ENCODE peak calls at places on chromosomes 5 and 9, in seven cellular contexts. One of them, this sample, is unnamed.

GRCh38 chr9:113536166-113536482 is 72.6 kb downstream of the RGS3 start:
- DNase-seq in lower lobe of right lung: no peak
- DNase-seq in SJCRH30: no peak
- DNase-seq in AG04449: no peak
- DNase-seq in HepG2: no peak
- DNase-seq in cardiac muscle cell: no peak
- DNase-seq in lower leg skin: no peak
- DNase-seq in this sample: no peak

GRCh38 chr5:140240987-140241706 is 61.8 kb downstream of the PFDN1 start:
- DNase-seq in lower lobe of right lung: peak
- DNase-seq in SJCRH30: peak
- DNase-seq in AG04449: peak
- DNase-seq in HepG2: peak
- DNase-seq in cardiac muscle cell: peak
- DNase-seq in lower leg skin: peak
- DNase-seq in this sample: peak

GRCh38 chr9:137853392-137853995 is 24.1 kb upstream of the CACNA1B start:
- DNase-seq in lower lobe of right lung: no peak
- DNase-seq in SJCRH30: no peak
- DNase-seq in AG04449: no peak
- DNase-seq in HepG2: no peak
- DNase-seq in cardiac muscle cell: no peak
- DNase-seq in lower leg skin: no peak
- DNase-seq in this sample: no peak

GRCh38 chr5:150801117-150801927 is 22.8 kb downstream of the SMIM3 start:
- DNase-seq in lower lobe of right lung: no peak
- DNase-seq in SJCRH30: peak
- DNase-seq in AG04449: no peak
- DNase-seq in HepG2: peak
- DNase-seq in cardiac muscle cell: peak
- DNase-seq in lower leg skin: no peak
- DNase-seq in this sample: peak

GRCh38 chr5:73365301-73365853 is 83.2 kb downstream of the FOXD1 start:
- DNase-seq in lower lobe of right lung: no peak
- DNase-seq in SJCRH30: no peak
- DNase-seq in AG04449: no peak
- DNase-seq in HepG2: no peak
- DNase-seq in cardiac muscle cell: peak
- DNase-seq in lower leg skin: no peak
- DNase-seq in this sample: no peak

GRCh38 chr5:90899014-90899604 is 340.5 kb downstream of the ADGRV1 start:
- DNase-seq in lower lobe of right lung: no peak
- DNase-seq in SJCRH30: no peak
- DNase-seq in AG04449: no peak
- DNase-seq in HepG2: peak
- DNase-seq in cardiac muscle cell: no peak
- DNase-seq in lower leg skin: no peak
- DNase-seq in this sample: no peak

GRCh38 chr9:91066042-91066415 is 264.4 kb downstream of the SYK start:
- DNase-seq in lower lobe of right lung: no peak
- DNase-seq in SJCRH30: no peak
- DNase-seq in AG04449: no peak
- DNase-seq in HepG2: no peak
- DNase-seq in cardiac muscle cell: no peak
- DNase-seq in lower leg skin: no peak
- DNase-seq in this sample: no peak

GRCh38 chr5:59126665-59127354 is 543.9 kb downstream of the RAB3C start:
- DNase-seq in lower lobe of right lung: no peak
- DNase-seq in SJCRH30: no peak
- DNase-seq in AG04449: no peak
- DNase-seq in HepG2: no peak
- DNase-seq in cardiac muscle cell: peak
- DNase-seq in lower leg skin: no peak
- DNase-seq in this sample: no peak

GRCh38 chr9:134294228-134295071 is 31.8 kb upstream of the RXRA start:
- DNase-seq in lower lobe of right lung: peak
- DNase-seq in SJCRH30: peak
- DNase-seq in AG04449: no peak
- DNase-seq in HepG2: no peak
- DNase-seq in cardiac muscle cell: peak
- DNase-seq in lower leg skin: no peak
- DNase-seq in this sample: no peak

GRCh38 chr9:33868430-33869000 is 51.6 kb downstream of the UBE2R2 start:
- DNase-seq in lower lobe of right lung: no peak
- DNase-seq in SJCRH30: no peak
- DNase-seq in AG04449: peak
- DNase-seq in HepG2: no peak
- DNase-seq in cardiac muscle cell: peak
- DNase-seq in lower leg skin: no peak
- DNase-seq in this sample: no peak

GRCh38 chr9:126505697-126506346 is 107.9 kb upstream of the LMX1B start:
- DNase-seq in lower lobe of right lung: no peak
- DNase-seq in SJCRH30: no peak
- DNase-seq in AG04449: no peak
- DNase-seq in HepG2: no peak
- DNase-seq in cardiac muscle cell: no peak
- DNase-seq in lower leg skin: no peak
- DNase-seq in this sample: no peak

GRCh38 chr5:139569276-139569955 is 8.3 kb downstream of the UBE2D2 start:
- DNase-seq in lower lobe of right lung: no peak
- DNase-seq in SJCRH30: no peak
- DNase-seq in AG04449: no peak
- DNase-seq in HepG2: no peak
- DNase-seq in cardiac muscle cell: no peak
- DNase-seq in lower leg skin: no peak
- DNase-seq in this sample: no peak

GRCh38 chr9:115601456-115601855 is 483.5 kb upstream of the TNC start:
- DNase-seq in lower lobe of right lung: no peak
- DNase-seq in SJCRH30: no peak
- DNase-seq in AG04449: no peak
- DNase-seq in HepG2: no peak
- DNase-seq in cardiac muscle cell: no peak
- DNase-seq in lower leg skin: no peak
- DNase-seq in this sample: no peak

GRCh38 chr5:132417010-132417439 is 47.5 kb downstream of the SLC22A5 start:
- DNase-seq in lower lobe of right lung: no peak
- DNase-seq in SJCRH30: no peak
- DNase-seq in AG04449: no peak
- DNase-seq in HepG2: no peak
- DNase-seq in cardiac muscle cell: no peak
- DNase-seq in lower leg skin: no peak
- DNase-seq in this sample: no peak

GRCh38 chr5:90037646-90038045 is 371.9 kb downstream of the CETN3 start:
- DNase-seq in lower lobe of right lung: no peak
- DNase-seq in SJCRH30: peak
- DNase-seq in AG04449: no peak
- DNase-seq in HepG2: no peak
- DNase-seq in cardiac muscle cell: peak
- DNase-seq in lower leg skin: no peak
- DNase-seq in this sample: peak

GRCh38 chr5:155947394-155948062 is 379.4 kb upstream of the SGCD start:
- DNase-seq in lower lobe of right lung: no peak
- DNase-seq in SJCRH30: no peak
- DNase-seq in AG04449: no peak
- DNase-seq in HepG2: no peak
- DNase-seq in cardiac muscle cell: no peak
- DNase-seq in lower leg skin: no peak
- DNase-seq in this sample: no peak

GRCh38 chr5:88142801-88143692 is 125.6 kb downstream of the TMEM161B start:
- DNase-seq in lower lobe of right lung: no peak
- DNase-seq in SJCRH30: no peak
- DNase-seq in AG04449: no peak
- DNase-seq in HepG2: no peak
- DNase-seq in cardiac muscle cell: peak
- DNase-seq in lower leg skin: no peak
- DNase-seq in this sample: no peak

GRCh38 chr5:124738751-124739559 is 7.5 kb downstream of the ZNF608 start:
- DNase-seq in lower lobe of right lung: no peak
- DNase-seq in SJCRH30: no peak
- DNase-seq in AG04449: no peak
- DNase-seq in HepG2: no peak
- DNase-seq in cardiac muscle cell: no peak
- DNase-seq in lower leg skin: no peak
- DNase-seq in this sample: peak

GRCh38 chr5:56696900-56697299 is 118.4 kb upstream of the MAP3K1 start:
- DNase-seq in lower lobe of right lung: no peak
- DNase-seq in SJCRH30: no peak
- DNase-seq in AG04449: no peak
- DNase-seq in HepG2: no peak
- DNase-seq in cardiac muscle cell: peak
- DNase-seq in lower leg skin: no peak
- DNase-seq in this sample: no peak

GRCh38 chr9:89544280-89544664 is 46.4 kb upstream of the SEMA4D start:
- DNase-seq in lower lobe of right lung: no peak
- DNase-seq in SJCRH30: no peak
- DNase-seq in AG04449: no peak
- DNase-seq in HepG2: no peak
- DNase-seq in cardiac muscle cell: no peak
- DNase-seq in lower leg skin: no peak
- DNase-seq in this sample: no peak
- H3K4me3 ChIP-seq in lower lobe of right lung: no peak
- H3K4me3 ChIP-seq in SJCRH30: no peak
- H3K4me3 ChIP-seq in AG04449: no peak
- H3K4me3 ChIP-seq in HepG2: no peak
- H3K4me3 ChIP-seq in cardiac muscle cell: no peak
- H3K4me3 ChIP-seq in lower leg skin: no peak
- H3K4me3 ChIP-seq in this sample: no peak

DNA sequence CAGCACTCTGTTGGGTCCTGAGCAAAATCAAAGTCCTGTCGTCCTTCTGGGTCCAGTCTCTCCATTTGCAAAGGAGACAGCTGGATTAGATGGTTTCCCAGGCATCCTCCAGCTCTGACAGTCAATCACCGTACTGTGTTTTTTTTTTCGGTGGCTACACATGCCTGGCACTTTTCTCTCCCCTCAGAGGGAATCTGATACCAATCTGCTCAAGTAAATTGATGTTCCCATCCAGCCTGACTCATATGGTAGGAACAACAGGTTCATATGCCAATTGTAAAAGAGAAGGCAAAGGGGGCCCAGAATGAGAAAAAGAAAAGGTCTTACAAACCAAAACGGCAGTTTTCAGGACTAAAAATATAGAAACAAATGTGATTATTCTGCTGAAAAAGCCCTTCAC is 1.2 kb downstream of the FBXO10 start:
- DNase-seq in lower lobe of right lung: no peak
- DNase-seq in SJCRH30: peak
- DNase-seq in AG04449: no peak
- DNase-seq in HepG2: no peak
- DNase-seq in cardiac muscle cell: no peak
- DNase-seq in lower leg skin: no peak
- DNase-seq in this sample: peak
- H3K4me3 ChIP-seq in lower lobe of right lung: peak
- H3K4me3 ChIP-seq in SJCRH30: peak
- H3K4me3 ChIP-seq in AG04449: peak
- H3K4me3 ChIP-seq in HepG2: no peak
- H3K4me3 ChIP-seq in cardiac muscle cell: peak
- H3K4me3 ChIP-seq in lower leg skin: no peak
- H3K4me3 ChIP-seq in this sample: peak

GRCh38 chr5:39432687-39433086 is 7.9 kb upstream of the DAB2 start:
- DNase-seq in lower lobe of right lung: no peak
- DNase-seq in SJCRH30: no peak
- DNase-seq in AG04449: no peak
- DNase-seq in HepG2: no peak
- DNase-seq in cardiac muscle cell: no peak
- DNase-seq in lower leg skin: no peak
- DNase-seq in this sample: no peak

GRCh38 chr5:39428639-39429038 is 3.9 kb upstream of the DAB2 start:
- DNase-seq in lower lobe of right lung: no peak
- DNase-seq in SJCRH30: no peak
- DNase-seq in AG04449: no peak
- DNase-seq in HepG2: no peak
- DNase-seq in cardiac muscle cell: no peak
- DNase-seq in lower leg skin: no peak
- DNase-seq in this sample: no peak

GRCh38 chr5:39433123-39433522 is 8.3 kb upstream of the DAB2 start:
- DNase-seq in lower lobe of right lung: no peak
- DNase-seq in SJCRH30: no peak
- DNase-seq in AG04449: no peak
- DNase-seq in HepG2: no peak
- DNase-seq in cardiac muscle cell: no peak
- DNase-seq in lower leg skin: no peak
- DNase-seq in this sample: no peak

GRCh38 chr5:39427633-39428032 is 2.9 kb upstream of the DAB2 start:
- DNase-seq in lower lobe of right lung: no peak
- DNase-seq in SJCRH30: no peak
- DNase-seq in AG04449: no peak
- DNase-seq in HepG2: peak
- DNase-seq in cardiac muscle cell: no peak
- DNase-seq in lower leg skin: no peak
- DNase-seq in this sample: no peak

GRCh38 chr5:39430461-39430860 is 5.7 kb upstream of the DAB2 start:
- DNase-seq in lower lobe of right lung: no peak
- DNase-seq in SJCRH30: no peak
- DNase-seq in AG04449: no peak
- DNase-seq in HepG2: no peak
- DNase-seq in cardiac muscle cell: no peak
- DNase-seq in lower leg skin: no peak
- DNase-seq in this sample: no peak
- H3K4me3 ChIP-seq in lower lobe of right lung: no peak
- H3K4me3 ChIP-seq in SJCRH30: no peak
- H3K4me3 ChIP-seq in AG04449: no peak
- H3K4me3 ChIP-seq in HepG2: no peak
- H3K4me3 ChIP-seq in cardiac muscle cell: no peak
- H3K4me3 ChIP-seq in lower leg skin: no peak
- H3K4me3 ChIP-seq in this sample: no peak

GRCh38 chr9:83011611-83012010 is 51.3 kb downstream of the RASEF start:
- DNase-seq in lower lobe of right lung: no peak
- DNase-seq in SJCRH30: no peak
- DNase-seq in AG04449: no peak
- DNase-seq in HepG2: no peak
- DNase-seq in cardiac muscle cell: no peak
- DNase-seq in lower leg skin: no peak
- DNase-seq in this sample: no peak

GRCh38 chr9:83013867-83014605 is 48.9 kb downstream of the RASEF start:
- DNase-seq in lower lobe of right lung: no peak
- DNase-seq in SJCRH30: no peak
- DNase-seq in AG04449: peak
- DNase-seq in HepG2: no peak
- DNase-seq in cardiac muscle cell: peak
- DNase-seq in lower leg skin: no peak
- DNase-seq in this sample: no peak

GRCh38 chr9:83013261-83013610 is 49.7 kb downstream of the RASEF start:
- DNase-seq in lower lobe of right lung: no peak
- DNase-seq in SJCRH30: no peak
- DNase-seq in AG04449: no peak
- DNase-seq in HepG2: no peak
- DNase-seq in cardiac muscle cell: no peak
- DNase-seq in lower leg skin: no peak
- DNase-seq in this sample: no peak

GRCh38 chr9:83012160-83012559 is 50.8 kb downstream of the RASEF start:
- DNase-seq in lower lobe of right lung: no peak
- DNase-seq in SJCRH30: no peak
- DNase-seq in AG04449: no peak
- DNase-seq in HepG2: no peak
- DNase-seq in cardiac muscle cell: no peak
- DNase-seq in lower leg skin: no peak
- DNase-seq in this sample: no peak

GRCh38 chr9:83012578-83013260 is 50.2 kb downstream of the RASEF start:
- DNase-seq in lower lobe of right lung: no peak
- DNase-seq in SJCRH30: no peak
- DNase-seq in AG04449: no peak
- DNase-seq in HepG2: no peak
- DNase-seq in cardiac muscle cell: peak
- DNase-seq in lower leg skin: no peak
- DNase-seq in this sample: no peak
- H3K4me3 ChIP-seq in lower lobe of right lung: no peak
- H3K4me3 ChIP-seq in SJCRH30: no peak
- H3K4me3 ChIP-seq in AG04449: no peak
- H3K4me3 ChIP-seq in HepG2: no peak
- H3K4me3 ChIP-seq in cardiac muscle cell: no peak
- H3K4me3 ChIP-seq in lower leg skin: no peak
- H3K4me3 ChIP-seq in this sample: no peak

This sample was measured in WERI-Rb-1.